ENCODE peak calls at places on chromosomes 11 and 22, in nine cellular contexts. Z, I, J, V, P, N, Y, B and K are unnamed samples.

GRCh38 chr11:119728651-119729580 is at the start of gene NECTIN1:
- DNase-seq in J (peak; percentile 86), I (peak; percentile 88), Z (peak; percentile 94), V (peak; percentile 94), P (peak; percentile 87), N (peak; percentile 96), Y (peak; percentile 60), B (peak; percentile 87), K (peak; percentile 80)

GRCh38 chr22:24975813-24976341 is 23.4 kb downstream of the KIAA1671 start:
- DNase-seq in Z (peak; percentile 59), J (no peak), Y (no peak), B (no peak), V (no peak), I (no peak), N (no peak), P (no peak), K (no peak)

GRCh38 chr22:49198705-49199084 is 629.0 kb downstream of the BRD1 start:
- DNase-seq in P (no peak), V (no peak), J (no peak), B (no peak), I (no peak), Z (no peak), N (no peak), Y (no peak), K (no peak)

GRCh38 chr11:131744847-131745246 is 374.4 kb downstream of the NTM start:
- DNase-seq in J (peak; percentile 39), V (no peak), N (no peak), I (no peak), P (no peak), Z (peak; percentile 83), B (no peak), Y (no peak), K (no peak)

GRCh38 chr11:1139441-1140066 is 18.2 kb upstream of the MUC5AC start:
- DNase-seq in N (no peak), V (no peak), I (no peak), Z (no peak), Y (no peak), P (no peak), B (no peak), J (no peak), K (no peak)

GRCh38 chr11:128919192-128919591 is 23.5 kb downstream of the TP53AIP1 start:
- DNase-seq in I (no peak), Y (no peak), P (no peak), B (no peak), N (no peak), J (no peak), Z (no peak), V (no peak), K (no peak)

GRCh38 chr22:46033256-46034200 is 56.6 kb upstream of the WNT7B start:
- DNase-seq in J (no peak), Z (peak; percentile 64), N (no peak), I (no peak), Y (no peak), P (no peak), V (no peak), B (no peak), K (no peak)

GRCh38 chr11:126109941-126110731 is 47.5 kb upstream of the CDON start:
- DNase-seq in N (no peak), Y (no peak), V (no peak), P (no peak), B (no peak), J (peak; percentile 67), I (no peak), Z (peak; percentile 89), K (peak; percentile 60)

GRCh38 chr22:47409501-47410275 is 647.2 kb downstream of the TBC1D22A start:
- DNase-seq in J (no peak), N (no peak), Y (no peak), V (no peak), B (no peak), P (no peak), I (no peak), Z (no peak), K (no peak)

GRCh38 chr11:57474017-57474750 is 13.9 kb downstream of the RTN4RL2 start:
- DNase-seq in V (no peak), N (peak; percentile 37), Z (peak; percentile 32), I (no peak), P (peak; percentile 47), Y (no peak), J (no peak), B (no peak), K (no peak)

GRCh38 chr22:49838771-49839717 is 11.4 kb upstream of the BRD1 start:
- DNase-seq in V (no peak), I (no peak), Z (no peak), Y (no peak), P (peak; percentile 77), J (no peak), N (no peak), B (no peak), K (no peak)

GRCh38 chr11:116052603-116053537 is 548.7 kb upstream of the CADM1 start:
- DNase-seq in P (peak; percentile 40), I (no peak), B (no peak), J (no peak), V (no peak), N (no peak), Y (no peak), Z (no peak), K (no peak)

GRCh38 chr22:21032037-21032842 is at the start of gene SLC7A4:
- DNase-seq in J (no peak), I (no peak), N (peak; percentile 64), Y (no peak), P (peak; percentile 51), Z (no peak), B (no peak), V (peak; percentile 68), K (no peak)

GRCh38 chr22:21031545-21032036 is 770 bp downstream of the SLC7A4 start:
- DNase-seq in Y (no peak), Z (no peak), V (no peak), B (no peak), I (no peak), J (no peak), N (no peak), P (no peak), K (no peak)

GRCh38 chr22:21034989-21035388 is 2.6 kb upstream of the SLC7A4 start:
- DNase-seq in B (no peak), J (no peak), N (no peak), P (no peak), Y (no peak), Z (no peak), V (no peak), I (no peak), K (no peak)

GRCh38 chr22:21033895-21034294 is 1.5 kb upstream of the SLC7A4 start:
- DNase-seq in P (no peak), Y (no peak), I (no peak), N (no peak), V (no peak), Z (no peak), B (no peak), J (no peak), K (no peak)

GRCh38 chr22:21032843-21033688 is 705 bp upstream of the SLC7A4 start:
- DNase-seq in B (no peak), P (no peak), I (no peak), N (no peak), J (no peak), V (no peak), Z (no peak), Y (no peak), K (no peak)
- H3K9me2 ChIP-seq in B (no peaks in the 10 kb centered on the region), P (no peaks in the 10 kb centered on the region), I (no peaks in the 10 kb centered on the region), N (no peaks in the 10 kb centered on the region), J (no peaks in the 10 kb centered on the region), V (no peaks in the 10 kb centered on the region), Z (no peaks in the 10 kb centered on the region), Y (no peaks in the 10 kb centered on the region), K (no peaks in the 10 kb centered on the region)

GRCh38 chr11:70085815-70086769 is 8.0 kb downstream of the ANO1 start:
- DNase-seq in I (no peak), N (no peak), J (no peak), Y (no peak), Z (no peak), V (no peak), P (peak; percentile 34), B (no peak), K (no peak)

GRCh38 chr11:70080763-70081162 is 2.6 kb downstream of the ANO1 start:
- DNase-seq in B (no peak), Z (peak; percentile 45), Y (peak; percentile 38), P (no peak), J (peak; percentile 96), I (no peak), V (peak; percentile 59), N (no peak), K (peak; percentile 85)

GRCh38 chr11:70084046-70084984 is 6.2 kb downstream of the ANO1 start:
- DNase-seq in B (no peak), I (no peak), P (no peak), Z (no peak), Y (no peak), J (no peak), N (peak; percentile 57), V (no peak), K (no peak)

GRCh38 chr11:70079691-70080090 is 1.6 kb downstream of the ANO1 start:
- DNase-seq in Y (no peak), N (no peak), V (no peak), P (no peak), Z (no peak), B (no peak), J (peak; percentile 69), I (no peak), K (peak; percentile 51)

GRCh38 chr11:70082829-70083228 is 4.7 kb downstream of the ANO1 start:
- DNase-seq in P (no peak), V (no peak), I (no peak), J (peak; percentile 45), Z (no peak), Y (no peak), N (no peak), B (peak; percentile 9), K (no peak)
- H3K9me2 ChIP-seq in P (no peaks in the 10 kb centered on the region), V (no peaks in the 10 kb centered on the region), I (no peaks in the 10 kb centered on the region), J (no peaks in the 10 kb centered on the region), Z (no peaks in the 10 kb centered on the region), Y (no peaks in the 10 kb centered on the region), N (no peaks in the 10 kb centered on the region), B (no peaks in the 10 kb centered on the region), K (no peaks in the 10 kb centered on the region)

DNA sequence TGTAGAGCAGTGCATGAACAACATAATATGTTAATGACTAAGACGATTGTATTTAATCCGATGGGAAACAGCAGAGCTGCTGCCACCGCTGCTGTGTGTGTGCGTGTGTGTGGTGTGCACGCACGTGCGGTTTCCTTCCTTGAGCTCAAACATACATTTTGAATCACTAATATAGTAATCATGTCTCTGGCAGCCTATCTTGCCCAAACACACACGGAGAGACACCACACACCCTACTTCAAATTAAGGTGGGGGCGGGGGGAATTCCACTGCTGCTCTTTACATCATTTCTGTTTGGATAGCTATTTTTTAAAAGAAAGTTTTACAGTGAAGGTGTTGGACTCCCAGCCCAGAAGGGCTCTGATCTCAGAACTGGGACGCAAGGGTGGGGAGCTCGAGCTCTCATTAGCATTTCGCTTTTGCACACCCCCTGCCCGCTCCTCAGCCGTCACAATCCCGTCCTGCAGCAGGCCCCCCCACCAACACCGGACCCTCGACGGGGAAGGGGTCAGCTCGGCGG is 648 bp upstream of the FAM83F start:
- DNase-seq in Z (no peak), V (no peak), J (no peak), Y (no peak), I (no peak), N (no peak), B (no peak), P (no peak), K (no peak)
- H3K9me2 ChIP-seq in Z (no peaks in the 10 kb centered on the region), V (no peaks in the 10 kb centered on the region), J (no peaks in the 10 kb centered on the region), Y (no peaks in the 10 kb centered on the region), I (no peaks in the 10 kb centered on the region), N (no peaks in the 10 kb centered on the region), B (no peaks in the 10 kb centered on the region), P (no peaks in the 10 kb centered on the region), K (no peaks in the 10 kb centered on the region)

DNA sequence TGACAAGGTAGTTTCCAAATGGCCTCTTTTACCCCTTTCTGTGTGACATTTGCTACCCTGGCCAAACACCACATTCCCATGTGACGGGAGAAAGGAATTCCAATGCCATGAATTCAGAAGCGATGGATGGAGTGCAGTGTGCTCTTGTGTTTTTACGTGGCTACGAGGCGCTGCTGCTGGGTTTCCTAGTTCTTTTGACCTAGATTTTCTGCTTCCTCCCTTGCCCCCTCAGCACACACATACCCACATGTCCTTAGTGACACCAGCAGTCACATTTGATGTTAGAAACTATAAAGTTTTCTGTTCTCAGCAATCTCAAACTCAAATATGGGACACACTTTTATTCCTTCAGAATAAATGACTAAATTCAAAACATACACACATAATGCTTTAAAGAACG is 7.8 kb upstream of the TMA7B start:
- DNase-seq in P (no peak), N (no peak), Z (no peak), V (no peak), J (no peak), Y (no peak), B (no peak), I (no peak), K (no peak)
- H3K9me2 ChIP-seq in P (peaks cover 4% of the 10 kb centered on the region), N (no peaks in the 10 kb centered on the region), Z (no peaks in the 10 kb centered on the region), V (no peaks in the 10 kb centered on the region), J (no peaks in the 10 kb centered on the region), Y (no peaks in the 10 kb centered on the region), B (no peaks in the 10 kb centered on the region), I (no peaks in the 10 kb centered on the region), K (no peaks in the 10 kb centered on the region)